ENCODE peak calls at places on chromosomes 12 and 14, in ten cellular contexts. W is fibroblast of lung, M is glutamatergic neuron, T is NB4, R is activated B cell treated with CpG ODN at 0.5 μM for 24 hours, E is AG04449, I is neural progenitor cell, L is A549, J is fibroblast of pulmonary artery, G is upper lobe of right lung. X is an unnamed sample.

GRCh38 chr14:68554231-68554630 is 238.6 kb downstream of the ZFP36L1 start:
- DNase-seq in W (no peak), M (no peak), T (no peak), R (no peak), E (no peak), I (no peak), L (no peak), J (no peak), G (no peak), X (no peak)

GRCh38 chr14:75141967-75142366 is 15.1 kb upstream of the NEK9 start:
- DNase-seq in W (peak; percentile 36), M (no peak), T (peak; percentile 69), R (no peak), E (no peak), I (peak; percentile 24), L (no peak), J (peak; percentile 71), G (no peak), X (no peak)

GRCh38 chr14:94313991-94314655 is 9.0 kb downstream of the SERPINA6 start:
- DNase-seq in W (peak; percentile 68), M (no peak), T (no peak), R (no peak), E (no peak), I (no peak), L (no peak), J (peak; percentile 53), G (no peak), X (no peak)

GRCh38 chr14:73307261-73307660 is 70.0 kb downstream of the PAPLN start:
- DNase-seq in W (no peak), M (no peak), T (no peak), R (no peak), E (no peak), I (no peak), L (no peak), J (no peak), G (no peak), X (no peak)

GRCh38 chr14:63852271-63852816 is 460 bp upstream of the SYNE2 start:
- DNase-seq in W (peak; percentile 34), M (no peak), T (no peak), R (no peak), E (no peak), I (no peak), L (no peak), J (peak; percentile 33), G (no peak), X (no peak)

GRCh38 chr14:29220077-29220476 is 453.5 kb downstream of the FOXG1 start:
- DNase-seq in W (no peak), M (peak; percentile 58), T (no peak), R (no peak), E (no peak), I (no peak), L (no peak), J (no peak), G (no peak), X (no peak)

GRCh38 chr14:24071144-24071697 is at the start of gene CPNE6:
- DNase-seq in W (no peak), M (no peak), T (peak; percentile 32), R (no peak), E (no peak), I (no peak), L (no peak), J (no peak), G (no peak), X (no peak)

GRCh38 chr14:29518335-29518734 is 409.3 kb downstream of the PRKD1 start:
- DNase-seq in W (peak; percentile 5), M (no peak), T (no peak), R (no peak), E (no peak), I (no peak), L (no peak), J (peak; percentile 44), G (no peak), X (no peak)

GRCh38 chr12:85633491-85633890 is 202.7 kb downstream of the RASSF9 start:
- DNase-seq in W (peak; percentile 4), M (no peak), T (no peak), R (no peak), E (no peak), I (no peak), L (no peak), J (no peak), G (no peak), X (no peak)

GRCh38 chr14:97703006-97703760 is 906.0 kb downstream of the VRK1 start:
- DNase-seq in W (no peak), M (no peak), T (no peak), R (no peak), E (no peak), I (no peak), L (no peak), J (no peak), G (no peak), X (no peak)

GRCh38 chr14:74660167-74660566 is 48.1 kb upstream of the LTBP2 start:
- DNase-seq in W (peak; percentile 19), M (no peak), T (no peak), R (no peak), E (no peak), I (no peak), L (no peak), J (no peak), G (no peak), X (no peak)

GRCh38 chr12:68240975-68241374 is 12.4 kb downstream of the IL22 start:
- DNase-seq in W (peak; percentile 33), M (no peak), T (peak; percentile 48), R (no peak), E (no peak), I (no peak), L (no peak), J (no peak), G (peak; percentile 62), X (peak; percentile 75)

DNA sequence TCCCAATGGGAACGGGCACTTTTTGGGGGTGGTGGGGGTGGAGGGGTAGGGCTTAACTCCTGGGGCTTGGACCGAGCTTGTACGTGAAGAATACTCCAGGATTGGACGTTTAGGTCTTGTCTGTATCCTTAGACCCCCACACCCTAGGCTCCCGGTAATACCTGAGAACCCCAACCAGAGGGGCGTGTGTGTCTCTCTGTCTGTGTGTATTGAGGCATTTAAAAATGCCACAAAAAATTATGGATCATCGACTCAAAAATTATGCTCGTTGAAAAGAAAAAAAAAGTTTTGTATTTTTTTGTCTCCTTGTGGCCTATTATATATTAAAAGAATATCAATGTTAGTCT is 456 bp downstream of the PPFIBP1 start:
- DNase-seq in W (no peak), M (no peak), T (no peak), R (no peak), E (no peak), I (no peak), L (no peak), J (no peak), G (no peak), X (no peak)
- TF ChIP-seq CTCF in W (no peak), M (no peak), T (no peak), R (no peak), E (no peak), I (no peak), L (peak; percentile 12), J (no peak), G (no peak), X (no peak)

GRCh38 chr12:121060149-121061001 is 21.3 kb upstream of the OASL start:
- DNase-seq in W (peak; percentile 16), M (no peak), T (peak; percentile 83), R (peak; percentile 26), E (no peak), I (peak; percentile 80), L (peak; percentile 38), J (peak; percentile 55), G (no peak), X (peak; percentile 81)

GRCh38 chr12:121061831-121062230 is 22.8 kb upstream of the OASL start:
- DNase-seq in W (no peak), M (no peak), T (peak; percentile 59), R (no peak), E (no peak), I (peak; percentile 30), L (no peak), J (peak; percentile 42), G (no peak), X (no peak)

GRCh38 chr12:121057794-121058193 is 18.7 kb upstream of the OASL start:
- DNase-seq in W (no peak), M (no peak), T (no peak), R (no peak), E (no peak), I (no peak), L (no peak), J (no peak), G (no peak), X (no peak)

GRCh38 chr12:121062391-121063045 is 23.5 kb upstream of the OASL start:
- DNase-seq in W (no peak), M (no peak), T (no peak), R (no peak), E (no peak), I (no peak), L (no peak), J (no peak), G (no peak), X (no peak)

GRCh38 chr12:121059031-121059898 is 20.2 kb upstream of the OASL start:
- DNase-seq in W (no peak), M (no peak), T (no peak), R (no peak), E (no peak), I (no peak), L (no peak), J (no peak), G (no peak), X (no peak)
- TF ChIP-seq CTCF in W (no peak), M (no peak), T (no peak), R (no peak), E (no peak), I (no peak), L (no peak), J (no peak), G (no peak), X (no peak)

DNA sequence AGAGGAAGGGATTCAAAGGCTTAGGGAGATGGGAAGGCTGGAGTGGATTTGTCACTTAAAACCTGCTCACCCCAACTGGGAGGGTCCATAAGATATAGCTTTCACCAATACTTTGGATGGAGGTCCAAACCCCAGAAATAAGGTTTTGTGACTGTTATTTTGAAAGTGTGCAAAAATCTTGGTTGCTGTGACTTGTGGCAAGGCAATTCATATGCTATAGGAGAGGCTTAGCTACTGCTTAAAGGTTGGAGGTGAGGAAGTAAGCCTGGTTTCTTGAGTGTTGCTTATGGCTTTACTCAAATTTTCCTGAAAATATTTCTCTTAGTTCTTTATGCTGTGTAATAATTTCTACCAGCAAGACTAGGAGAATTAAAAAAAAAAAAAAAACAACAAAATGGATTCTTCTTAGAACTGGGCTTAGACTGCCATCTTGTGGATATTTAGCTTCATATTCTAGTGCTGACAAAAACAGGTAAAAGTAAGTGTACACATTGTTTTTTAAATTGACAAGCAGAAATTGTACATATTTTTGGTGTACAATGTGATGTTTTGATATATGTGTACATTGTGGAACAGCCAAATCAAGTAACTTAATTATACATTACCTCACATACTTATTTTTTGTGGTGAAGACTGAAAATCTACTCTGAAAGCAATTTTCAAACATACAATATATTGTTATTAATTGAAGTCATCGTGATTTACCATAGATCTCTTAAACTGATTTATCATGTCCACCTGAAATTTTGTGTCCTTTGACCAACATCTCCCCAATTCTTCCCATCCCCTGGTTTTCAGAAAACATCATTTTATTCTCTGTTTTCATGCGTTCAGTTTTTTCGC is 23.0 kb downstream of the PDE6H start:
- DNase-seq in W (peak; percentile 61), M (no peak), T (peak; percentile 71), R (no peak), E (peak; percentile 28), I (peak; percentile 63), L (peak; percentile 25), J (peak; percentile 92), G (no peak), X (no peak)
- TF ChIP-seq CTCF in W (no peak), M (peak; percentile 64), T (peak; percentile 22), R (peak; percentile 46), E (peak; percentile 25), I (peak; percentile 81), L (peak; percentile 86), J (peak; percentile 60), G (peak; percentile 69), X (peak; percentile 44)

GRCh38 chr12:48336564-48336963 is 14.2 kb downstream of the ZNF641 start:
- DNase-seq in W (no peak), M (no peak), T (peak; percentile 14), R (no peak), E (no peak), I (peak; percentile 25), L (no peak), J (peak; percentile 13), G (no peak), X (no peak)
- TF ChIP-seq CTCF in W (no peak), M (no peak), T (peak; percentile 12), R (no peak), E (no peak), I (peak; percentile 55), L (peak; percentile 5), J (peak; percentile 21), G (no peak), X (no peak)

X was measured in GM10248.